ENCODE peak calls at places on chromosome 15, in eight cellular contexts. One of them, this sample, is unnamed.
A peak's percentile ranks its signal among the peaks of the same experiment; 100 is the strongest.

GRCh38 chr15:63945838-63946298 is 100.4 kb downstream of the DAPK2 start:
- DNase-seq in activated T-cell treated with anti-CD3 and anti-CD28 coated beads, Interleukin-2, amount 50 U/mL, for 72 hours: no peak
- DNase-seq in T-helper 1 cell: no peak
- DNase-seq in RCC 7860: no peak
- DNase-seq in activated naive CD4-positive, alpha-beta T cell treated with Interleukin-2 at 50 U/mL for 16 hours: no peak
- DNase-seq in GM03348: no peak
- DNase-seq in T1000: no peak
- DNase-seq in cardiac muscle cell: no peak
- DNase-seq in this sample: no peak

GRCh38 chr15:62248277-62248974 is 83.3 kb upstream of the C2CD4B start:
- DNase-seq in T1000: no peak
- DNase-seq in activated T-cell treated with anti-CD3 and anti-CD28 coated beads, Interleukin-2, amount 50 U/mL, for 72 hours: no peak
- DNase-seq in T-helper 1 cell: no peak
- DNase-seq in GM03348: no peak
- DNase-seq in cardiac muscle cell: no peak
- DNase-seq in activated naive CD4-positive, alpha-beta T cell treated with Interleukin-2 at 50 U/mL for 16 hours: no peak
- DNase-seq in RCC 7860: no peak
- DNase-seq in this sample: no peak

GRCh38 chr15:68543546-68544008 is 35.2 kb upstream of the CORO2B start:
- DNase-seq in activated naive CD4-positive, alpha-beta T cell treated with Interleukin-2 at 50 U/mL for 16 hours: no peak
- DNase-seq in cardiac muscle cell: no peak
- DNase-seq in T1000: no peak
- DNase-seq in T-helper 1 cell: no peak
- DNase-seq in GM03348: peak; percentile 28
- DNase-seq in RCC 7860: no peak
- DNase-seq in activated T-cell treated with anti-CD3 and anti-CD28 coated beads, Interleukin-2, amount 50 U/mL, for 72 hours: no peak
- DNase-seq in this sample: no peak

GRCh38 chr15:88917764-88918163 is 4.6 kb upstream of the MFGE8 start:
- DNase-seq in cardiac muscle cell: no peak
- DNase-seq in activated naive CD4-positive, alpha-beta T cell treated with Interleukin-2 at 50 U/mL for 16 hours: no peak
- DNase-seq in RCC 7860: no peak
- DNase-seq in T-helper 1 cell: no peak
- DNase-seq in T1000: no peak
- DNase-seq in activated T-cell treated with anti-CD3 and anti-CD28 coated beads, Interleukin-2, amount 50 U/mL, for 72 hours: no peak
- DNase-seq in GM03348: no peak
- DNase-seq in this sample: no peak

GRCh38 chr15:74664028-74664616 is 31.7 kb downstream of the EDC3 start:
- DNase-seq in T1000: no peak
- DNase-seq in cardiac muscle cell: no peak
- DNase-seq in activated T-cell treated with anti-CD3 and anti-CD28 coated beads, Interleukin-2, amount 50 U/mL, for 72 hours: no peak
- DNase-seq in activated naive CD4-positive, alpha-beta T cell treated with Interleukin-2 at 50 U/mL for 16 hours: no peak
- DNase-seq in RCC 7860: no peak
- DNase-seq in T-helper 1 cell: no peak
- DNase-seq in GM03348: peak; percentile 60
- DNase-seq in this sample: no peak

GRCh38 chr15:82064824-82065223 is 19.0 kb upstream of the MEX3B start:
- DNase-seq in activated naive CD4-positive, alpha-beta T cell treated with Interleukin-2 at 50 U/mL for 16 hours: no peak
- DNase-seq in T-helper 1 cell: no peak
- DNase-seq in T1000: no peak
- DNase-seq in activated T-cell treated with anti-CD3 and anti-CD28 coated beads, Interleukin-2, amount 50 U/mL, for 72 hours: no peak
- DNase-seq in cardiac muscle cell: no peak
- DNase-seq in RCC 7860: peak; percentile 44
- DNase-seq in GM03348: no peak
- DNase-seq in this sample: no peak

GRCh38 chr15:93882779-93883178 is 348.6 kb upstream of the MCTP2 start:
- DNase-seq in T-helper 1 cell: no peak
- DNase-seq in cardiac muscle cell: no peak
- DNase-seq in activated T-cell treated with anti-CD3 and anti-CD28 coated beads, Interleukin-2, amount 50 U/mL, for 72 hours: no peak
- DNase-seq in RCC 7860: no peak
- DNase-seq in T1000: no peak
- DNase-seq in activated naive CD4-positive, alpha-beta T cell treated with Interleukin-2 at 50 U/mL for 16 hours: no peak
- DNase-seq in GM03348: no peak
- DNase-seq in this sample: no peak

GRCh38 chr15:49645937-49646336 is 25.1 kb downstream of the DTWD1 start:
- DNase-seq in activated T-cell treated with anti-CD3 and anti-CD28 coated beads, Interleukin-2, amount 50 U/mL, for 72 hours: no peak
- DNase-seq in activated naive CD4-positive, alpha-beta T cell treated with Interleukin-2 at 50 U/mL for 16 hours: no peak
- DNase-seq in T1000: no peak
- DNase-seq in T-helper 1 cell: no peak
- DNase-seq in GM03348: peak; percentile 7
- DNase-seq in RCC 7860: peak; percentile 93
- DNase-seq in cardiac muscle cell: no peak
- DNase-seq in this sample: no peak

GRCh38 chr15:79170256-79170664 is 79.7 kb upstream of the RASGRF1 start:
- DNase-seq in GM03348: peak; percentile 58
- DNase-seq in T1000: no peak
- DNase-seq in activated naive CD4-positive, alpha-beta T cell treated with Interleukin-2 at 50 U/mL for 16 hours: no peak
- DNase-seq in RCC 7860: peak; percentile 34
- DNase-seq in activated T-cell treated with anti-CD3 and anti-CD28 coated beads, Interleukin-2, amount 50 U/mL, for 72 hours: no peak
- DNase-seq in cardiac muscle cell: no peak
- DNase-seq in T-helper 1 cell: no peak
- DNase-seq in this sample: no peak

GRCh38 chr15:56877591-56877990 is 40.9 kb upstream of the TCF12 start:
- DNase-seq in GM03348: no peak
- DNase-seq in RCC 7860: no peak
- DNase-seq in activated naive CD4-positive, alpha-beta T cell treated with Interleukin-2 at 50 U/mL for 16 hours: no peak
- DNase-seq in cardiac muscle cell: no peak
- DNase-seq in activated T-cell treated with anti-CD3 and anti-CD28 coated beads, Interleukin-2, amount 50 U/mL, for 72 hours: no peak
- DNase-seq in T-helper 1 cell: no peak
- DNase-seq in T1000: no peak
- DNase-seq in this sample: no peak

GRCh38 chr15:84824260-84824690 is 7.1 kb downstream of the ALPK3 start:
- DNase-seq in T-helper 1 cell: no peak
- DNase-seq in RCC 7860: no peak
- DNase-seq in activated T-cell treated with anti-CD3 and anti-CD28 coated beads, Interleukin-2, amount 50 U/mL, for 72 hours: no peak
- DNase-seq in GM03348: peak; percentile 70
- DNase-seq in cardiac muscle cell: no peak
- DNase-seq in activated naive CD4-positive, alpha-beta T cell treated with Interleukin-2 at 50 U/mL for 16 hours: no peak
- DNase-seq in T1000: no peak
- DNase-seq in this sample: no peak

GRCh38 chr15:101042320-101042719 is 123.2 kb downstream of the LRRK1 start:
- DNase-seq in T1000: no peak
- DNase-seq in RCC 7860: no peak
- DNase-seq in GM03348: no peak
- DNase-seq in T-helper 1 cell: no peak
- DNase-seq in activated naive CD4-positive, alpha-beta T cell treated with Interleukin-2 at 50 U/mL for 16 hours: no peak
- DNase-seq in cardiac muscle cell: no peak
- DNase-seq in activated T-cell treated with anti-CD3 and anti-CD28 coated beads, Interleukin-2, amount 50 U/mL, for 72 hours: no peak
- DNase-seq in this sample: no peak

GRCh38 chr15:72033711-72034110 is 84.2 kb downstream of the MYO9A start:
- DNase-seq in RCC 7860: no peak
- DNase-seq in GM03348: peak; percentile 13
- DNase-seq in T-helper 1 cell: no peak
- DNase-seq in activated T-cell treated with anti-CD3 and anti-CD28 coated beads, Interleukin-2, amount 50 U/mL, for 72 hours: no peak
- DNase-seq in activated naive CD4-positive, alpha-beta T cell treated with Interleukin-2 at 50 U/mL for 16 hours: no peak
- DNase-seq in cardiac muscle cell: no peak
- DNase-seq in T1000: no peak
- DNase-seq in this sample: no peak

GRCh38 chr15:99090011-99090699 is 14.7 kb upstream of the SYNM start:
- DNase-seq in cardiac muscle cell: no peak
- DNase-seq in T-helper 1 cell: no peak
- DNase-seq in activated T-cell treated with anti-CD3 and anti-CD28 coated beads, Interleukin-2, amount 50 U/mL, for 72 hours: no peak
- DNase-seq in activated naive CD4-positive, alpha-beta T cell treated with Interleukin-2 at 50 U/mL for 16 hours: no peak
- DNase-seq in GM03348: no peak
- DNase-seq in T1000: no peak
- DNase-seq in RCC 7860: no peak
- DNase-seq in this sample: no peak

GRCh38 chr15:73637527-73637926 is 4.3 kb upstream of the NPTN start:
- DNase-seq in activated T-cell treated with anti-CD3 and anti-CD28 coated beads, Interleukin-2, amount 50 U/mL, for 72 hours: no peak
- DNase-seq in RCC 7860: peak; percentile 47
- DNase-seq in cardiac muscle cell: no peak
- DNase-seq in T1000: no peak
- DNase-seq in GM03348: no peak
- DNase-seq in T-helper 1 cell: no peak
- DNase-seq in activated naive CD4-positive, alpha-beta T cell treated with Interleukin-2 at 50 U/mL for 16 hours: no peak
- DNase-seq in this sample: no peak

GRCh38 chr15:89823836-89824606 is 9.4 kb upstream of the ANPEP start:
- DNase-seq in activated T-cell treated with anti-CD3 and anti-CD28 coated beads, Interleukin-2, amount 50 U/mL, for 72 hours: no peak
- DNase-seq in RCC 7860: no peak
- DNase-seq in T-helper 1 cell: no peak
- DNase-seq in activated naive CD4-positive, alpha-beta T cell treated with Interleukin-2 at 50 U/mL for 16 hours: no peak
- DNase-seq in cardiac muscle cell: no peak
- DNase-seq in GM03348: no peak
- DNase-seq in T1000: no peak
- DNase-seq in this sample: no peak

GRCh38 chr15:47027322-47027946 is 689.9 kb upstream of the SEMA6D start:
- DNase-seq in activated naive CD4-positive, alpha-beta T cell treated with Interleukin-2 at 50 U/mL for 16 hours: no peak
- DNase-seq in activated T-cell treated with anti-CD3 and anti-CD28 coated beads, Interleukin-2, amount 50 U/mL, for 72 hours: no peak
- DNase-seq in T1000: no peak
- DNase-seq in cardiac muscle cell: no peak
- DNase-seq in T-helper 1 cell: no peak
- DNase-seq in RCC 7860: no peak
- DNase-seq in GM03348: no peak
- DNase-seq in this sample: no peak

GRCh38 chr15:63178034-63178433 is 11.4 kb upstream of the RAB8B start:
- DNase-seq in activated T-cell treated with anti-CD3 and anti-CD28 coated beads, Interleukin-2, amount 50 U/mL, for 72 hours: no peak
- DNase-seq in GM03348: no peak
- DNase-seq in activated naive CD4-positive, alpha-beta T cell treated with Interleukin-2 at 50 U/mL for 16 hours: no peak
- DNase-seq in RCC 7860: no peak
- DNase-seq in T1000: no peak
- DNase-seq in T-helper 1 cell: no peak
- DNase-seq in cardiac muscle cell: no peak
- DNase-seq in this sample: no peak

GRCh38 chr15:91530279-91530678 is 323.2 kb upstream of the SLCO3A1 start:
- DNase-seq in T-helper 1 cell: no peak
- DNase-seq in T1000: no peak
- DNase-seq in activated T-cell treated with anti-CD3 and anti-CD28 coated beads, Interleukin-2, amount 50 U/mL, for 72 hours: no peak
- DNase-seq in GM03348: no peak
- DNase-seq in RCC 7860: no peak
- DNase-seq in cardiac muscle cell: no peak
- DNase-seq in activated naive CD4-positive, alpha-beta T cell treated with Interleukin-2 at 50 U/mL for 16 hours: no peak
- DNase-seq in this sample: no peak

This sample was measured in head of caudate nucleus.